ENCODE peak calls at places on chromosomes 6 and 20, in seven cellular contexts. B is BE2C, H is stomach, I is OCI-LY7, J is bronchial epithelial cell, L is psoas muscle, D is spleen. S is an unnamed sample.

GRCh38 chr20:63979549-63980316 is at the start of gene SAMD10:
- DNase-seq in I (peak), J (no peak), L (peak), B (peak), H (peak), D (peak), S (no peak)

GRCh38 chr6:105991561-105992314 is 94.4 kb upstream of the PRDM1 start:
- DNase-seq in I (peak), B (peak), J (peak), L (no peak), D (peak), H (peak), S (no peak)

GRCh38 chr6:36118550-36119107 is 11.7 kb upstream of the MAPK13 start:
- DNase-seq in H (peak), B (no peak), J (peak), L (peak), D (peak), I (no peak), S (peak)

GRCh38 chr6:141946502-141946901 is 186.2 kb upstream of the GJE1 start:
- DNase-seq in J (no peak), I (no peak), H (no peak), L (no peak), D (no peak), B (no peak), S (no peak)

GRCh38 chr6:72952808-72953630 is 272.3 kb downstream of the KHDC1L start:
- DNase-seq in L (no peak), B (no peak), J (peak), I (no peak), H (no peak), D (no peak), S (peak)

GRCh38 chr20:63737940-63738686 is 1.5 kb upstream of the SLC2A4RG start:
- DNase-seq in H (no peak), L (peak), D (peak), I (peak), J (no peak), B (no peak), S (no peak)

GRCh38 chr6:46113370-46113769 is 16.4 kb upstream of the ENPP4 start:
- DNase-seq in H (no peak), D (no peak), I (no peak), J (peak), B (no peak), L (no peak), S (no peak)

GRCh38 chr6:142210606-142211005 is 63.5 kb downstream of the VTA1 start:
- DNase-seq in D (no peak), I (no peak), J (no peak), L (no peak), B (no peak), H (no peak), S (no peak)

GRCh38 chr6:14079433-14079832 is 38.1 kb upstream of the CD83 start:
- DNase-seq in I (no peak), B (no peak), H (no peak), D (no peak), L (no peak), J (peak), S (no peak)

GRCh38 chr6:84967389-84967788 is 203.0 kb upstream of the TBX18 start:
- DNase-seq in L (no peak), H (no peak), I (peak), D (no peak), B (peak), J (peak), S (peak)

GRCh38 chr20:13105864-13106457 is 97.2 kb downstream of the SPTLC3 start:
- DNase-seq in I (peak), H (no peak), L (no peak), D (no peak), B (no peak), J (peak), S (peak)
- H3K4me3 ChIP-seq in I (no peak), H (no peak), L (no peak), D (no peak), B (no peak), J (no peak), S (no peak)

DNA sequence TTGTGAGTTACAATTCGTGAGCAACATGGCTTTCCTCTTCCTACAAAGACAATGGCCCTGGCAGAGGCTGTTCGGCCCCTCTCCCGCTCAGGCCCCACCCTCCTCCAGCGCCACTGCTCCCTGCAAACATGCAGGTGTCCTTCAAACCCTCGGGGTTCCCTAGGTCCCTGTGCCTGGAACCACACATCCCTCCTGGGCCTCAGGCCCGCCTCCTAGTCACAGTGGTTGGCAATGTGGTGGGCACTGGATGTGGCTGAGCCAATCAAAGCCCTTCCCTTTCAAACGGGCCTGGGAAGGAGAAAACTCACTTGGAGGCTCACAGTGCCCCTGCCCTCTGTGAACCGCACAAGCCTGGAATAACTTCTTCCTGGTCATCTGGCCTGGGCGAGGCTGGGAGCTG is 147.2 kb downstream of the TFAP2C start:
- DNase-seq in H (no peak), D (no peak), B (no peak), I (no peak), L (no peak), J (no peak), S (no peak)
- TF ChIP-seq CTCF in H (no peak), D (no peak), B (no peak), I (no peak), L (no peak), J (no peak), S (no peak)

DNA sequence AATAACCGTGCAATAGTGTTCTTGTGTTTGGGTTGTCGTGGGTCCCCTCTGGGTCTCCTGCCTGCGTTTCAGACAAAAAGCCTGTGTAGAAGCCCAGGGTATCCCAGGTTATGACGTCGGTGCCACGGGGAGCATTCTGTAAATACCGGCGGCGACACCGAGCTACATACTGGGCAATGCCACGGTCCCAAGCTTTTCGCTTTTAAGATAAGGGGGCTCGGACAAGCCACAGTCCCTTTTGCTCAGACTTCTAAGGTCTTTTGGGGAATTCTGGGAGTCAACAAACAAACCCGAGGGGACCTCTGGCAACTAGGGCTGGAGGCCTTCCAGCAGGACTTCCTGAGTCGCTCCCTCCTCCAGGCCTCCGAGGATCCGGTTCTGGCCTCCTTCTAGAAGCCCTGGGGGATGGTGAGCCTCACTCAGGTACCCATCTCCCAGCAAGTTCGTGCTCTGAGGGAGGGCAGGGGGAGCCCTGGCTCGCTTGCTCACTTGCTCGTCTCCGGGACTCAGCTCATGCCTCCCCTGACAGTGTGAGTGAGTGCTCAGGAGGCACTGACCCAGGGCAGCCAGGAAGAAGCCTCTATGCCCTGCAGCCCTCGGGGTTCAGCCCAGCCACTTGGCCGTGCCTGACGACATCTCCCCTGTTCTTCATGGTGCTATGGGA is 62.4 kb upstream of the MRPS10 start:
- DNase-seq in L (peak), H (peak), D (no peak), B (no peak), I (no peak), J (peak), S (peak)
- H3K4me3 ChIP-seq in L (no peak), H (no peak), D (no peak), B (no peak), I (no peak), J (no peak), S (no peak)

GRCh38 chr6:125155344-125155743 is 1.8 kb downstream of the TPD52L1 start:
- DNase-seq in J (no peak), H (no peak), I (no peak), D (no peak), B (no peak), L (no peak), S (no peak)
- TF ChIP-seq CTCF in J (no peak), H (no peak), I (no peak), D (no peak), B (no peak), L (no peak), S (no peak)

GRCh38 chr20:3146732-3147341 is 12.8 kb downstream of the FASTKD5 start:
- DNase-seq in D (no peak), B (no peak), J (no peak), L (no peak), I (no peak), H (no peak), S (peak)

GRCh38 chr20:3137492-3137891 is 22.2 kb downstream of the FASTKD5 start:
- DNase-seq in D (no peak), J (no peak), B (no peak), I (no peak), L (no peak), H (no peak), S (no peak)

GRCh38 chr20:3141757-3142156 is 17.9 kb downstream of the FASTKD5 start:
- DNase-seq in L (no peak), B (no peak), J (no peak), H (no peak), D (no peak), I (no peak), S (no peak)
- H3K4me3 ChIP-seq in L (no peak), B (no peak), J (no peak), H (no peak), D (no peak), I (no peak), S (no peak)

GRCh38 chr6:122790740-122791679 is 2.0 kb downstream of the SMPDL3A start:
- DNase-seq in H (no peak), J (no peak), B (no peak), D (no peak), I (no peak), L (no peak), S (peak)

GRCh38 chr6:122788663-122789062 is 395 bp upstream of the SMPDL3A start:
- DNase-seq in D (no peak), J (no peak), L (no peak), I (no peak), B (no peak), H (no peak), S (no peak)

GRCh38 chr6:122789078-122789861 is at the start of gene SMPDL3A:
- DNase-seq in J (peak), L (peak), B (peak), I (no peak), H (peak), D (peak), S (peak)

GRCh38 chr6:122788208-122788607 is 850 bp upstream of the SMPDL3A start:
- DNase-seq in B (no peak), J (no peak), L (no peak), H (no peak), D (no peak), I (no peak), S (no peak)

GRCh38 chr6:122789862-122790739 is 1.0 kb downstream of the SMPDL3A start:
- DNase-seq in L (peak), D (peak), H (no peak), J (peak), I (no peak), B (peak), S (peak)
- TF ChIP-seq CTCF in L (no peak), D (no peak), H (no peak), J (peak), I (no peak), B (no peak), S (peak)

DNA sequence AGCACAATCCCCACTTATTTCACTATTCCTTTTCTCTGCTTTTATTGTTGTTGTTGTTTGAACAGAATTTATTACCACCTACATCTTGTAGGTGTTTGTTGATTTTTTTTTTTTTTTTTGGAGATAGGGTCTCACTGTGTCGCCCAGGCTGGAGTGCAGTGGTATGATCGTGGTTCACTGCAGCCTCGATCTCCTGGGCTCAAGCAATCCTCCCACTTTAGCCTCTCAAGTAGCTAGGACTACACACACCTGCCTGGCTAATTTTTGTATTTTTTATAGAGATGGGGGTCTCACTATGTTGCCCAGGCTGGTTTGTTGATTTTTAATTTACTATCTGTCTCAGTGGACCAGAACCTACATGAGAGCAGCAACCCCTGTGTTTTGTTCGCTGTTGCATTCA is 3.6 kb downstream of the ZSCAN12 start:
- DNase-seq in B (no peak), D (no peak), L (no peak), H (no peak), J (no peak), I (no peak), S (no peak)
- H3K4me3 ChIP-seq in B (no peak), D (no peak), L (no peak), H (no peak), J (no peak), I (peak), S (no peak)